ENCODE peak calls at places on chromosomes 3 and 15, in four cellular contexts. Z, M, Q and E are unnamed samples.
A peak's percentile ranks its signal among the peaks of the same experiment; 100 is the strongest.

GRCh38 chr3:151900460-151900859 is 27.0 kb downstream of the SUCNR1 start:
- DNase-seq in Z (no peak), M (no peak), Q (no peak), E (no peak)

GRCh38 chr3:65177879-65178484 is 490.2 kb upstream of the ADAMTS9 start:
- DNase-seq in Z (no peak), M (peak; percentile 31), Q (no peak), E (no peak)

GRCh38 chr15:45790325-45790943 is 155.6 kb downstream of the SQOR start:
- DNase-seq in Z (peak; percentile 34), M (peak; percentile 62), Q (no peak), E (no peak)

GRCh38 chr15:96428742-96429141 is 98.2 kb downstream of the NR2F2 start:
- DNase-seq in Z (no peak), M (no peak), Q (no peak), E (no peak)

GRCh38 chr15:57922780-57923179 is 142.7 kb downstream of the ALDH1A2 start:
- DNase-seq in Z (peak; percentile 65), M (peak; percentile 25), Q (no peak), E (no peak)

GRCh38 chr3:59374812-59375211 is 325.0 kb upstream of the CFAP20DC start:
- DNase-seq in Z (peak; percentile 16), M (no peak), Q (no peak), E (no peak)

GRCh38 chr3:151974067-151974466 is 100.6 kb downstream of the SUCNR1 start:
- DNase-seq in Z (no peak), M (no peak), Q (no peak), E (no peak)

GRCh38 chr3:51706788-51707731 is at the start of gene GRM2:
- DNase-seq in Z (peak; percentile 54), M (peak; percentile 97), Q (no peak), E (peak; percentile 70)

GRCh38 chr3:10845240-10845761 is 29.3 kb downstream of the SLC6A11 start:
- DNase-seq in Z (no peak), M (no peak), Q (no peak), E (no peak)

GRCh38 chr15:81282911-81283310 is 41.0 kb downstream of the STARD5 start:
- DNase-seq in Z (peak; percentile 5), M (no peak), Q (no peak), E (no peak)
- TF ChIP-seq POLR2AphosphoS5 in Z (no peak), M (no peak), Q (no peak), E (no peak)

DNA sequence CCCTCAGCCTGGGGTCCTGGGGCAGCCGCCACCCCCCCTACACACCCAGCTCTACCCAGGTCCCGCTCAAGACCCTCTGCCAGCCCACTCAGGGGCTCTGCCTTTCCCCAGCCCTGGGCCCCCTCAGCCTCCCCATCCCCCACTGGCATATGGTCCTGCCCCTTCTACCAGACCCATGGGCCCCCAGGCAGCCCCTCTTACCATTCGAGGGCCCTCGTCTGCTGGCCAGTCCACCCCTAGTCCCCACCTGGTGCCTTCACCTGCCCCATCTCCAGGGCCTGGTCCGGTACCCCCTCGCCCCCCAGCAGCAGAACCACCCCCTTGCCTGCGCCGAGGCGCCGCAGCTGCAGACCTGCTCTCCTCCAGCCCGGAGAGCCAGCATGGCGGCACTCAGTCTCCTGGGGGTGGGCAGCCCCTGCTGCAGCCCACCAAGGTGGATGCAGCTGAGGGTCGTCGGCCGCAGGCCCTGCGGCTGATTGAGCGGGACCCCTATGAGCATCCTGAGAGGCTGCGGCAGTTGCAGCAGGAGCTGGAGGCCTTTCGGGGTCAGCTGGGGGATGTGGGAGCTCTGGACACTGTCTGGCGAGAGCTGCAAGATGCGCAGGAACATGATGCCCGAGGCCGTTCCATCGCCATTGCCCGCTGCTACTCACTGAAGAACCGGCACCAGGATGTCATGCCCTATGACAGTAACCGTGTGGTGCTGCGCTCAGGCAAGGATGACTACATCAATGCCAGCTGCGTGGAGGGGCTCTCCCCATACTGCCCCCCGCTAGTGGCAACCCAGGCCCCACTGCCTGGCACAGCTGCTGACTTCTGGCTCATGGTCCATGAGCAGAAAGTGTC is 30.2 kb downstream of the PTPN23 start:
- DNase-seq in Z (no peak), M (peak; percentile 81), Q (no peak), E (no peak)
- TF ChIP-seq POLR2AphosphoS5 in Z (no peak), M (no peak), Q (peak; percentile 5), E (no peak)

GRCh38 chr15:83014205-83014653 is 2.8 kb upstream of the C15orf40 start:
- DNase-seq in Z (no peak), M (no peak), Q (no peak), E (no peak)
- TF ChIP-seq POLR2AphosphoS5 in Z (no peak), M (no peak), Q (no peak), E (no peak)

GRCh38 chr3:32106132-32106928 is at the start of gene GPD1L:
- DNase-seq in Z (peak; percentile 96), M (peak; percentile 98), Q (peak; percentile 77), E (peak; percentile 95)
- TF ChIP-seq POLR2AphosphoS5 in Z (peak; percentile 79), M (no peak), Q (peak; percentile 15), E (peak; percentile 24)

DNA sequence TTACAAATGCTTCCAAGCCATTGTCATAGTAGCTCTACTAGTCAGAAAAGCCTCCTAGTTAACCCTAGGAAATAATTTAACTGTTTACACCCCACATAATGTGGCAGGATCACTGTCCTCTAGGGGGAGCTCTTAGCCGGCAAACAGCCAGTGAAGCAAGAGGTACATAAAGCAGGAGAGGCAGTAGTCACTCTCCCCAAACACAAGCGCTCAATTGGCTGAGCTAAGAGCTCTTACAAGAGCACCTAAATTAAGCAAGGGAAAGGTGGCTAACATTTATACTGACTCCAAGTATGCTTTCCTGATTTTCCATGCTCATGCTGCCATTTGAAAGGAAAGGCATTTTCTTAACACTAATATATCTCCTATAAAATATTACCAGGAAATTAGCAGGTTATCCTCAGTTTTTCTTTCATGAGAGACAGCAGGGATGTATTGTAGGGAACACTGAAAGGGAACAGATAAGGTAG is 37.6 kb downstream of the NCEH1 start:
- DNase-seq in Z (peak; percentile 81), M (peak; percentile 32), Q (no peak), E (no peak)
- TF ChIP-seq POLR2AphosphoS5 in Z (no peak), M (no peak), Q (no peak), E (no peak)